ENCODE peak calls at places on chromosome 14, in six cellular contexts. F is trophoblast cell, A is mesenchymal stem cell, O is H1, J is IMR-90, S is neuronal stem cell. D is an unnamed sample.

GRCh38 chr14:68784995-68785816 is 7.7 kb downstream of the ZFP36L1 start:
- DNase-seq in A (peak; percentile 79), O (peak; percentile 34), J (peak; percentile 86), F (peak; percentile 21), S (no peak), D (no peak)

GRCh38 chr14:90642239-90642717 is 174.0 kb downstream of the TTC7B start:
- DNase-seq in F (no peak), J (peak; percentile 32), A (peak; percentile 70), S (peak; percentile 89), O (no peak), D (peak; percentile 67)

GRCh38 chr14:53850714-53851296 is 105.8 kb downstream of the BMP4 start:
- DNase-seq in A (peak; percentile 67), O (no peak), J (peak; percentile 39), S (no peak), F (no peak), D (no peak)

GRCh38 chr14:101772770-101773169 is 11.3 kb downstream of the PPP2R5C start:
- DNase-seq in S (no peak), O (no peak), F (no peak), A (no peak), J (no peak), D (no peak)

GRCh38 chr14:77467801-77468200 is 9.9 kb downstream of the AHSA1 start:
- DNase-seq in F (no peak), J (no peak), S (no peak), A (no peak), O (no peak), D (no peak)

GRCh38 chr14:81388236-81388801 is 11.8 kb downstream of the STON2 start:
- DNase-seq in O (no peak), J (no peak), F (no peak), A (no peak), S (no peak), D (no peak)

GRCh38 chr14:101781240-101782061 is 19.9 kb downstream of the PPP2R5C start:
- DNase-seq in F (no peak), S (no peak), O (peak; percentile 58), J (no peak), A (peak; percentile 11), D (no peak)

GRCh38 chr14:58637391-58638230 is at the start of gene DACT1:
- DNase-seq in O (peak; percentile 78), A (peak; percentile 90), J (peak; percentile 79), F (peak; percentile 20), S (peak; percentile 71), D (peak; percentile 84)

GRCh38 chr14:71300474-71301359 is 393.5 kb downstream of the PCNX1 start:
- DNase-seq in O (no peak), J (peak; percentile 27), A (no peak), F (no peak), S (no peak), D (no peak)

GRCh38 chr14:49586673-49587460 is 687 bp upstream of the RPS29 start:
- DNase-seq in J (peak; percentile 82), O (no peak), S (peak; percentile 70), A (peak; percentile 90), F (peak; percentile 25), D (no peak)

GRCh38 chr14:64841772-64842490 is 37.8 kb downstream of the SPTB start:
- DNase-seq in F (no peak), J (no peak), O (no peak), A (no peak), S (no peak), D (no peak)

GRCh38 chr14:59582845-59583509 is 6.4 kb upstream of the CCDC175 start:
- DNase-seq in O (peak; percentile 67), J (no peak), F (no peak), A (peak; percentile 17), S (no peak), D (peak; percentile 67)

GRCh38 chr14:93686313-93686712 is 102.0 kb downstream of the PRIMA1 start:
- DNase-seq in O (no peak), J (no peak), A (no peak), S (no peak), F (no peak), D (no peak)

GRCh38 chr14:64717870-64718269 is 13.6 kb downstream of the PLEKHG3 start:
- DNase-seq in O (no peak), F (no peak), S (no peak), A (no peak), J (peak; percentile 20), D (no peak)

GRCh38 chr14:65847065-65847847 is 434.7 kb downstream of the FUT8 start:
- DNase-seq in S (no peak), O (no peak), F (no peak), J (no peak), A (no peak), D (no peak)

GRCh38 chr14:94196057-94196456 is 21.9 kb downstream of the PPP4R4 start:
- DNase-seq in F (no peak), O (no peak), A (no peak), S (no peak), J (no peak), D (no peak)

GRCh38 chr14:54718046-54718445 is 151.1 kb downstream of the SAMD4A start:
- DNase-seq in F (no peak), O (no peak), J (peak; percentile 81), S (no peak), A (peak; percentile 95), D (no peak)

GRCh38 chr14:54699087-54699530 is 132.2 kb downstream of the SAMD4A start:
- DNase-seq in F (peak; percentile 20), J (no peak), S (no peak), A (peak; percentile 50), O (no peak), D (peak; percentile 38)

GRCh38 chr14:102516531-102517411 is 7.2 kb upstream of the ANKRD9 start:
- DNase-seq in O (peak; percentile 95), S (peak; percentile 62), F (peak; percentile 82), J (no peak), A (peak; percentile 53), D (peak; percentile 81)

GRCh38 chr14:39023939-39024871 is 78.8 kb downstream of the SEC23A start:
- DNase-seq in S (no peak), J (no peak), F (no peak), A (no peak), O (no peak), D (no peak)

GRCh38 chr14:90717916-90718315 is 98.3 kb downstream of the TTC7B start:
- DNase-seq in O (peak; percentile 47), A (peak; percentile 27), F (no peak), J (peak; percentile 63), S (no peak), D (no peak)

GRCh38 chr14:93971635-93972027 is 4.7 kb downstream of the ASB2 start:
- DNase-seq in O (no peak), J (no peak), S (no peak), A (no peak), F (no peak), D (no peak)

GRCh38 chr14:68506021-68506644 is 286.7 kb downstream of the ZFP36L1 start:
- DNase-seq in A (peak; percentile 56), S (no peak), O (no peak), F (peak; percentile 91), J (peak; percentile 73), D (no peak)

GRCh38 chr14:34680806-34681479 is 33.5 kb downstream of the CFL2 start:
- DNase-seq in F (no peak), A (no peak), O (no peak), J (no peak), S (no peak), D (no peak)

GRCh38 chr14:50085570-50086315 is 30.6 kb downstream of the VCPKMT start:
- DNase-seq in O (no peak), F (no peak), S (no peak), A (peak; percentile 63), J (peak; percentile 77), D (no peak)

GRCh38 chr14:23034498-23035302 is at the start of gene PSMB5:
- DNase-seq in S (peak; percentile 88), J (peak; percentile 96), F (peak; percentile 94), A (peak; percentile 96), O (peak; percentile 80), D (peak; percentile 95)
- H4K8ac ChIP-seq in S (peak within 1 kb of the TSS; percentile 75), J (peak within 1 kb of the TSS; percentile 100), F (peak within 1 kb of the TSS; percentile 82), A (peak within 1 kb of the TSS; percentile 99), O (peak within 1 kb of the TSS; percentile 97), D (no peak within 1 kb of the TSS)

GRCh38 chr14:103699261-103699661 is 16.0 kb downstream of the XRCC3 start:
- DNase-seq in A (no peak), J (no peak), F (no peak), S (no peak), O (no peak), D (no peak)

GRCh38 chr14:103698380-103699260 is 16.6 kb downstream of the XRCC3 start:
- DNase-seq in O (no peak), S (no peak), J (no peak), A (no peak), F (no peak), D (no peak)

GRCh38 chr14:103700753-103701490 is 14.3 kb downstream of the XRCC3 start:
- DNase-seq in O (no peak), J (no peak), A (no peak), F (no peak), S (no peak), D (no peak)

GRCh38 chr14:103702095-103702494 is 13.2 kb downstream of the XRCC3 start:
- DNase-seq in O (no peak), S (no peak), A (no peak), J (no peak), F (no peak), D (no peak)

GRCh38 chr14:103699901-103700752 is 15.1 kb downstream of the XRCC3 start:
- DNase-seq in O (no peak), A (no peak), F (no peak), J (no peak), S (no peak), D (no peak)
- H3K14ac ChIP-seq in O (no peak overlapping the region), A (no peak overlapping the region), F (no peak overlapping the region), J (no peak overlapping the region), S (no peak overlapping the region), D (no peak overlapping the region)

GRCh38 chr14:96536807-96537206 is 34.6 kb downstream of the PAPOLA start:
- DNase-seq in F (no peak), S (no peak), O (no peak), A (no peak), J (no peak), D (no peak)
- H3K4me1 ChIP-seq in F (no peaks in the 10 kb centered on the region), S (no peaks in the 10 kb centered on the region), O (no peaks in the 10 kb centered on the region), A (peaks cover 1% of the 10 kb centered on the region), J (peaks cover 1% of the 10 kb centered on the region), D (no peaks in the 10 kb centered on the region)

DNA sequence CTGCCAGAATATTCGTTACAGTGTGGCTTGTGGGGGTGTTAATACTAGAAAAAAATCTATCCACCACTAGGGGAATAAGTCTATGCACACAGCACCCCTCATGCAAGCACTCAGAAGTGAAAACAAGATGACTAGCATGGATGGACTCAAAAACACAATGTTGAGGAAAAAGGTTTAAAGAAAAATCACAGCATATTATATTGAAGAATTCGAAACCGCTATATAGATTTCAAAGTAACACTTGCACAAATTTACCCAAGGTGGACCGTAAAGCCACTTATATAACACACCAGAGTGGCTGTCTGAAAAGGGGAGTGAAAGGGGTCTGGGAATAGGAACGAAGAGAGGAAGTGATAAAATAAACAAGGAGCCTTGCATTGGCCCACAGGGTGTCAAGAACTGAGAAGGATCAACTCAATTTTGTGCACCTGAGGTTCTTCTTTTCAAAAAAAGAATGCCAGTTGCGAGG is 540 bp downstream of the ABCD4 start:
- DNase-seq in O (no peak), S (no peak), J (peak; percentile 56), A (peak; percentile 79), F (no peak), D (no peak)
- H4K8ac ChIP-seq in O (peak overlapping the region; percentile 91), S (no peak overlapping the region), J (peak overlapping the region; percentile 69), A (no peak overlapping the region), F (peak overlapping the region; percentile 96), D (no peak overlapping the region)